ENCODE peak calls at places on chromosomes 6 and 20, in four cellular contexts. G, F, Y and U are unnamed samples.
A peak's percentile ranks its signal among the peaks of the same experiment; 100 is the strongest.

GRCh38 chr20:44861547-44862006 is 23.9 kb upstream of the YWHAB start:
- DNase-seq in Y (no peak), G (no peak), F (no peak), U (no peak)

GRCh38 chr6:90537723-90538407 is 49.0 kb downstream of the MAP3K7 start:
- DNase-seq in F (peak; percentile 24), Y (no peak), G (no peak), U (no peak)

GRCh38 chr20:23749746-23750145 is 989 bp downstream of the CST1 start:
- DNase-seq in F (no peak), Y (no peak), G (no peak), U (no peak)

GRCh38 chr6:132511159-132511835 is 1.6 kb downstream of the STX7 start:
- DNase-seq in Y (no peak), G (no peak), F (no peak), U (no peak)

GRCh38 chr6:4908062-4908461 is 95.8 kb downstream of the RPP40 start:
- DNase-seq in Y (no peak), G (no peak), F (no peak), U (no peak)

GRCh38 chr6:86609549-86610388 is 327.6 kb upstream of the HTR1E start:
- DNase-seq in G (no peak), F (peak; percentile 69), Y (no peak), U (no peak)

GRCh38 chr6:149140137-149140909 is 177.2 kb upstream of the TAB2 start:
- DNase-seq in F (peak; percentile 90), Y (no peak), G (no peak), U (no peak)

GRCh38 chr20:19828233-19828632 is 70.2 kb downstream of the RIN2 start:
- DNase-seq in Y (no peak), G (no peak), F (no peak), U (no peak)

GRCh38 chr20:10074513-10074912 is 39.7 kb downstream of the ANKEF1 start:
- DNase-seq in G (no peak), Y (no peak), F (peak; percentile 30), U (no peak)

GRCh38 chr20:51354769-51355319 is 187.7 kb downstream of the NFATC2 start:
- DNase-seq in G (no peak), F (no peak), Y (peak; percentile 72), U (no peak)

GRCh38 chr20:24914388-24915241 is 34.5 kb upstream of the CST7 start:
- DNase-seq in Y (no peak), G (no peak), F (no peak), U (no peak)

GRCh38 chr6:112416885-112417284 is 69.8 kb downstream of the RFPL4B start:
- DNase-seq in Y (no peak), F (no peak), G (no peak), U (no peak)

GRCh38 chr20:33681728-33682353 is 4.3 kb downstream of the E2F1 start:
- DNase-seq in Y (no peak), F (no peak), G (no peak), U (no peak)

GRCh38 chr6:151784441-151785214 is 22.9 kb upstream of the ESR1 start:
- DNase-seq in F (peak; percentile 3), G (no peak), Y (no peak), U (no peak)

GRCh38 chr20:50320910-50321796 is 130.5 kb downstream of the CEBPB start:
- DNase-seq in G (peak; percentile 59), Y (peak; percentile 94), F (peak; percentile 98), U (peak; percentile 94)

GRCh38 chr6:36301781-36302180 is 31.9 kb downstream of the PNPLA1 start:
- DNase-seq in Y (no peak), G (no peak), F (no peak), U (no peak)

GRCh38 chr6:144372116-144372515 is 87.0 kb downstream of the UTRN start:
- DNase-seq in G (no peak), Y (no peak), F (no peak), U (no peak)

GRCh38 chr6:151962246-151962846 is 154.9 kb downstream of the ESR1 start:
- DNase-seq in F (no peak), Y (peak; percentile 8), G (no peak), U (no peak)

DNA sequence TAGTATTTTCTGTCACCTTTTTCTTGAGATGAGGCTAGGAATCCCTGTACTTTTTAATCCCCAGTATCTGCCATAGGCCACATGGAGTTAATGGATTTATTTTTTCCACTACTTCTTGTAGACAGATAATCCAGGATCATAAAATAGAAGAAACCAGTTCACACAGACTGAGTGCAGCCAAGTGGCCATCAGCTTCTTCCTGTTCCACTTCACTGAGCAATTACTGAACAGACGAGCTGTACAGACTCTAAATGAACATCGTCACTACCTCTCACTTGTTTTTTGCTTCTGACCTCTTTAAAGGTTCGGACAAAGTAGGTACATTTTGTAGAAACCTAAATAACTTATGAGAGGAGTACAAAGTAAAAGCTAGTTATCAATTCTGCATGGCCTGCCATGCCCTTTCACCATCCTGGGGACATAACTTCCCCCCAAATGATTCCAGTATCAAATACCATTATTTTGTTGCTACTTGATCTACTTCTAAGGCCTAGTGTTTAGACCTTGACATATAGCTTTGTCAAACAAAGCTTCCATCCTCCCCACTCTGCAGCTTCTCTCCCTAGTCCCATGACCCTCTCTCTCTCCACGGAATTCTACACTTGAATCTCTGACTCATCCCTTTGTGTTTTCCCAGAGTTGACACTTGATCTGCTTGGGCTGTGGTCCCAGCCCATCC is 34.4 kb upstream of the ARHGAP18 start:
- DNase-seq in G (no peak), F (no peak), Y (peak; percentile 78), U (no peak)
- H3K18ac ChIP-seq in G (no peak overlapping the region), F (no peak overlapping the region), Y (no peak overlapping the region), U (no peak overlapping the region)

DNA sequence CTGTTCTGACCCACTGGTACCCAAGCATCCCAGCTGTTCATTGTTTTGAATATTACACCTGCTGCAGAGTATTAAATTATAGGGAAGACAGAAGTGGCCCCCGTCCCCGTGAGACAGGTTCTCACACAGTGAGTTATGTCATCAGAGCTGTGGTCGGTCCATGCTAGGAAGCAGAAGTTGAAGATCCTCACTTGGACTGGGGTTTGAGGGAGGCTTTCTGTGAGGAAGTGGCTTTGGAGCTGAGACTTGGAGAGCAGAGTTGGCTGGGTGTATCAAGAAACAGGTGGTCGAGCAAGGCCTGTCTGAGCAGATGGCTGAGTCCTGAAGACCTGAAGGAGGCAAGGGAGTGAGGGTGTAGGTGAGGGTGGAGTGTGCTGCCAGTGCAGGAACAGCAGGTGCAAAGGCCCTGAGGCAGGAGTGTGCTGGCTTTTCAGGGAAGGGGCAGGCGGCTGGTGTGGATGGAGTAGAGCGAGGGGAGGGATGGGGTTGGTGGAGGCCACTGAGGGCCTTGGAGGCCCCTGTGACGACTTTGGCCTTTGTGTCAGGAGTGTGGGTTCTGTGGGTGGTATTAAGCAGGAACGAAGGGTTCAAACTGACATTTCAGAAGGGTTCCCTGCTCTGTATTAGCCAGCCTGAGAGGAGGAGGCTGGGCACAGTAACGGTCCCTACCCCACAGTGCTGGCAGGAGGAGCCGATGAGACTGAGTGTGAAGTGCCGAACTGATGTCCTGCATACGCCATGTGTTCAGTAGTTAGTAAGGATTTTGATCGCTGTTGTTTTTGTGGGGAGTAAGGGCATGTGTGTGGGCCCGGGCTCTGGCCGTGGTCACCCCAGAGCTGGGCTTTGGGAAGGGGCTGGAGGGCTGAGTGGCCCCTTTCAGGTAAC is 11.8 kb downstream of the SRC start:
- DNase-seq in Y (no peak), F (no peak), G (no peak), U (no peak)
- H3K79me2 ChIP-seq in Y (peaks cover 72% of the 10 kb centered on the region), F (peaks cover 87% of the 10 kb centered on the region), G (no peaks in the 10 kb centered on the region), U (peaks cover 2% of the 10 kb centered on the region)

GRCh38 chr6:121851056-121851455 is 415.6 kb downstream of the GJA1 start:
- DNase-seq in Y (peak; percentile 79), F (no peak), G (peak; percentile 53), U (peak; percentile 74)
- H3K18ac ChIP-seq in Y (no peak overlapping the region), F (no peak overlapping the region), G (no peak overlapping the region), U (no peak overlapping the region)

DNA sequence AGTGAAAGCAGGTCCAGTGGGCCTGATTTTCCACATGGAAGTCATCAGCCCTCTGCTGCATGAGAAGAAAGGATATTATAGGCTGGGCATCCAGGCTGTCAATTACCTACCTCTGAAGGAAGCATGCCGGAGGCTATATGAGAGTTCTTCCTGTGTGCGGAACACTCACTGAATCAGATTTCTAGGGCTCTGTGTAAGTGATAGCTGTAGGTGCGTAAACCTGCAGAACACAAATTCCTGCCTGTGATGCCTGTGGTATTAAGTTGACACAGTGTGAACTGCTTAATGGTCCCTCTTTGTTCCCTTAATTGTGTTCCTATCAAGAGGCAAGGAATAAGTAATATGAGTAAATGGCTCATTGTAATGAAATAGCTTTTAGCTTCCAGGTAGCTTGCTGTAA is 103.3 kb downstream of the ANKS1A start:
- DNase-seq in G (no peak), Y (peak; percentile 37), F (peak; percentile 78), U (no peak)
- H3K79me2 ChIP-seq in G (no peaks in the 10 kb centered on the region), Y (no peaks in the 10 kb centered on the region), F (no peaks in the 10 kb centered on the region), U (no peaks in the 10 kb centered on the region)

GRCh38 chr20:3109350-3110302 is 25.1 kb upstream of the AVP start:
- DNase-seq in F (no peak), G (no peak), Y (no peak), U (no peak)

GRCh38 chr20:3107464-3108025 is 23.0 kb upstream of the AVP start:
- DNase-seq in Y (no peak), G (no peak), F (no peak), U (no peak)

GRCh38 chr20:3106185-3106584 is 21.7 kb upstream of the AVP start:
- DNase-seq in F (no peak), G (no peak), Y (no peak), U (no peak)

GRCh38 chr20:3105256-3106137 is 21.0 kb upstream of the AVP start:
- DNase-seq in F (no peak), G (no peak), Y (no peak), U (no peak)

DNA sequence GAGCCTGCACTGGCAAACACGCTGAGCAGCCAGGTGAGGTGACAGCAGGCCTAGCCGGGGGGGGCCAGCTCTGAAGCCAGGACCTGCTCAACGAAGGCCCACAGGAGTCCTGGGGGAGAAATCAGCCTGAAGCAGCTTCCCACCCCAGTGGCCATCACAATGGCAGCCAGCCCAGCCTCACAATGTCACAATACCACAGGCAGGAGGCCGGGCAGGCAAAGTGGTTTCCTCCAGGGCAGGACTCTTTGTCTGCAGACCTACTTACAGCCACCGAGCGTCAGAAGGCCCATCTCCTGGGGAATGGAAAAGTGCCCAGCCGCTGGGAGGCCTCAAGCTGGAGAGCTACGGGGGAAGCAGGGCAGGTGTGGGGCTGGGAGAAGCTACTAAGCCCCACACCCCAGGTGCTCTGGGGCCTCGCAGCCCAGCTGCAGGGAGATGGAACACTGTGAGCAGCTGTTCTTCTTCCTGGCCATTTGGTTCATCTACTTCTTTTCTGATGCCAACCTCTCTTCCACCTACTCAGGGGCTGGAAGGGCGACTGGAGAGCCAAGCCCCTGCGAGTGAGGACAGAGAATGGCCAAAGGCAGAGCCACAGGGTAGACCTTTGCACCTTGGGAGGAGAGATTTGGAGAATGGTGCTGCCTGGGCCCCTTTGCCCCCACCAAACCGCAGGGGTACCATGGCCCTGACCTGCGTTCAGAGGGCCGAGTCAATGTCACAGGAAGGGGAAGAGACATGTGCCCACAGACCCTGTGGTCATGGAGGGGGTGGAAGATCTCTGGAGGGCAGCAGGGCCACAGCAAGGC is 22.3 kb upstream of the AVP start:
- DNase-seq in Y (peak; percentile 41), G (no peak), F (no peak), U (no peak)
- H3K18ac ChIP-seq in Y (no peak overlapping the region), G (peak overlapping the region; percentile 19), F (no peak overlapping the region), U (no peak overlapping the region)